ENCODE peak calls at places on chromosomes 5 and 9, in ten cellular contexts. One of them, this sample, is unnamed.

GRCh38 chr5:143205386-143205785 is 198.1 kb downstream of the NR3C1 start:
- DNase-seq in testis: no peak
- DNase-seq in body of pancreas: no peak
- DNase-seq in mammary epithelial cell: peak; percentile 94
- DNase-seq in cardiac muscle cell: peak; percentile 89
- DNase-seq in aorta: peak; percentile 57
- DNase-seq in upper lobe of right lung: no peak
- DNase-seq in colonic mucosa: no peak
- DNase-seq in keratinocyte: peak; percentile 82
- DNase-seq in PC-9: no peak
- DNase-seq in this sample: no peak

GRCh38 chr5:141508808-141509611 is 20.1 kb downstream of the PCDHGC5 start:
- DNase-seq in testis: no peak
- DNase-seq in body of pancreas: peak; percentile 28
- DNase-seq in mammary epithelial cell: peak; percentile 98
- DNase-seq in cardiac muscle cell: peak; percentile 96
- DNase-seq in aorta: peak; percentile 89
- DNase-seq in upper lobe of right lung: no peak
- DNase-seq in colonic mucosa: no peak
- DNase-seq in keratinocyte: no peak
- DNase-seq in PC-9: peak; percentile 17
- DNase-seq in this sample: peak; percentile 74

GRCh38 chr5:56561-57290 is 35.2 kb upstream of the PLEKHG4B start:
- DNase-seq in testis: peak; percentile 41
- DNase-seq in body of pancreas: no peak
- DNase-seq in mammary epithelial cell: peak; percentile 72
- DNase-seq in cardiac muscle cell: peak; percentile 49
- DNase-seq in aorta: no peak
- DNase-seq in upper lobe of right lung: no peak
- DNase-seq in colonic mucosa: no peak
- DNase-seq in keratinocyte: peak; percentile 81
- DNase-seq in PC-9: peak; percentile 57
- DNase-seq in this sample: no peak

GRCh38 chr5:135834639-135835529 is at the start of gene SLC25A48:
- DNase-seq in testis: no peak
- DNase-seq in body of pancreas: peak; percentile 82
- DNase-seq in mammary epithelial cell: peak; percentile 57
- DNase-seq in cardiac muscle cell: peak; percentile 42
- DNase-seq in aorta: no peak
- DNase-seq in upper lobe of right lung: peak; percentile 76
- DNase-seq in colonic mucosa: peak; percentile 86
- DNase-seq in keratinocyte: no peak
- DNase-seq in PC-9: no peak
- DNase-seq in this sample: peak; percentile 83

GRCh38 chr5:149268928-149269557 is 2.6 kb upstream of the AFAP1L1 start:
- DNase-seq in testis: no peak
- DNase-seq in body of pancreas: no peak
- DNase-seq in mammary epithelial cell: peak; percentile 51
- DNase-seq in cardiac muscle cell: peak; percentile 67
- DNase-seq in aorta: no peak
- DNase-seq in upper lobe of right lung: no peak
- DNase-seq in colonic mucosa: no peak
- DNase-seq in keratinocyte: no peak
- DNase-seq in PC-9: no peak
- DNase-seq in this sample: no peak

GRCh38 chr5:98424681-98425454 is 348.6 kb upstream of the RGMB start:
- DNase-seq in testis: no peak
- DNase-seq in body of pancreas: no peak
- DNase-seq in mammary epithelial cell: no peak
- DNase-seq in cardiac muscle cell: no peak
- DNase-seq in aorta: no peak
- DNase-seq in upper lobe of right lung: no peak
- DNase-seq in colonic mucosa: no peak
- DNase-seq in keratinocyte: no peak
- DNase-seq in PC-9: no peak
- DNase-seq in this sample: no peak

GRCh38 chr9:21994526-21994995 is at the start of gene CDKN2B-AS1:
- DNase-seq in testis: peak; percentile 78
- DNase-seq in body of pancreas: no peak
- DNase-seq in mammary epithelial cell: peak; percentile 77
- DNase-seq in cardiac muscle cell: peak; percentile 67
- DNase-seq in aorta: peak; percentile 72
- DNase-seq in upper lobe of right lung: peak; percentile 78
- DNase-seq in colonic mucosa: peak; percentile 66
- DNase-seq in keratinocyte: no peak
- DNase-seq in PC-9: peak; percentile 75
- DNase-seq in this sample: peak; percentile 85

GRCh38 chr5:74173665-74174064 is 466.9 kb downstream of the ENC1 start:
- DNase-seq in testis: no peak
- DNase-seq in body of pancreas: no peak
- DNase-seq in mammary epithelial cell: no peak
- DNase-seq in cardiac muscle cell: no peak
- DNase-seq in aorta: no peak
- DNase-seq in upper lobe of right lung: no peak
- DNase-seq in colonic mucosa: no peak
- DNase-seq in keratinocyte: no peak
- DNase-seq in PC-9: no peak
- DNase-seq in this sample: no peak

GRCh38 chr5:161372682-161373344 is 173.7 kb downstream of the GABRB2 start:
- DNase-seq in testis: no peak
- DNase-seq in body of pancreas: no peak
- DNase-seq in mammary epithelial cell: no peak
- DNase-seq in cardiac muscle cell: no peak
- DNase-seq in aorta: no peak
- DNase-seq in upper lobe of right lung: no peak
- DNase-seq in colonic mucosa: no peak
- DNase-seq in keratinocyte: no peak
- DNase-seq in PC-9: no peak
- DNase-seq in this sample: no peak

GRCh38 chr9:72524820-72525539 is 3.6 kb downstream of the TMC1 start:
- DNase-seq in testis: no peak
- DNase-seq in body of pancreas: peak; percentile 88
- DNase-seq in mammary epithelial cell: peak; percentile 100
- DNase-seq in cardiac muscle cell: peak; percentile 92
- DNase-seq in aorta: no peak
- DNase-seq in upper lobe of right lung: no peak
- DNase-seq in colonic mucosa: peak; percentile 63
- DNase-seq in keratinocyte: peak; percentile 99
- DNase-seq in PC-9: peak; percentile 87
- DNase-seq in this sample: no peak

GRCh38 chr9:75937859-75938258 is 47.4 kb downstream of the PCSK5 start:
- DNase-seq in testis: no peak
- DNase-seq in body of pancreas: no peak
- DNase-seq in mammary epithelial cell: no peak
- DNase-seq in cardiac muscle cell: peak; percentile 68
- DNase-seq in aorta: no peak
- DNase-seq in upper lobe of right lung: no peak
- DNase-seq in colonic mucosa: no peak
- DNase-seq in keratinocyte: no peak
- DNase-seq in PC-9: no peak
- DNase-seq in this sample: no peak

GRCh38 chr9:6525326-6526040 is 112.5 kb downstream of the UHRF2 start:
- DNase-seq in testis: no peak
- DNase-seq in body of pancreas: no peak
- DNase-seq in mammary epithelial cell: no peak
- DNase-seq in cardiac muscle cell: no peak
- DNase-seq in aorta: no peak
- DNase-seq in upper lobe of right lung: no peak
- DNase-seq in colonic mucosa: no peak
- DNase-seq in keratinocyte: no peak
- DNase-seq in PC-9: no peak
- DNase-seq in this sample: no peak

GRCh38 chr5:132023258-132024116 is 12.0 kb upstream of the ACSL6 start:
- DNase-seq in testis: no peak
- DNase-seq in body of pancreas: no peak
- DNase-seq in mammary epithelial cell: no peak
- DNase-seq in cardiac muscle cell: no peak
- DNase-seq in aorta: no peak
- DNase-seq in upper lobe of right lung: no peak
- DNase-seq in colonic mucosa: no peak
- DNase-seq in keratinocyte: no peak
- DNase-seq in PC-9: no peak
- DNase-seq in this sample: no peak

GRCh38 chr5:141525659-141526058 is 36.8 kb downstream of the PCDHGC5 start:
- DNase-seq in testis: no peak
- DNase-seq in body of pancreas: peak; percentile 30
- DNase-seq in mammary epithelial cell: no peak
- DNase-seq in cardiac muscle cell: no peak
- DNase-seq in aorta: no peak
- DNase-seq in upper lobe of right lung: no peak
- DNase-seq in colonic mucosa: peak; percentile 56
- DNase-seq in keratinocyte: no peak
- DNase-seq in PC-9: no peak
- DNase-seq in this sample: no peak

GRCh38 chr5:102753889-102754498 is 1.1 kb upstream of the PAM start:
- DNase-seq in testis: no peak
- DNase-seq in body of pancreas: no peak
- DNase-seq in mammary epithelial cell: no peak
- DNase-seq in cardiac muscle cell: peak; percentile 3
- DNase-seq in aorta: no peak
- DNase-seq in upper lobe of right lung: peak; percentile 51
- DNase-seq in colonic mucosa: peak; percentile 30
- DNase-seq in keratinocyte: no peak
- DNase-seq in PC-9: peak; percentile 4
- DNase-seq in this sample: no peak

GRCh38 chr5:437281-437771 is 5.7 kb upstream of the EXOC3 start:
- DNase-seq in testis: no peak
- DNase-seq in body of pancreas: no peak
- DNase-seq in mammary epithelial cell: no peak
- DNase-seq in cardiac muscle cell: no peak
- DNase-seq in aorta: peak; percentile 38
- DNase-seq in upper lobe of right lung: peak; percentile 52
- DNase-seq in colonic mucosa: no peak
- DNase-seq in keratinocyte: no peak
- DNase-seq in PC-9: no peak
- DNase-seq in this sample: no peak

GRCh38 chr9:78438765-78439164 is 141.8 kb downstream of the PSAT1 start:
- DNase-seq in testis: no peak
- DNase-seq in body of pancreas: no peak
- DNase-seq in mammary epithelial cell: no peak
- DNase-seq in cardiac muscle cell: no peak
- DNase-seq in aorta: no peak
- DNase-seq in upper lobe of right lung: no peak
- DNase-seq in colonic mucosa: no peak
- DNase-seq in keratinocyte: no peak
- DNase-seq in PC-9: no peak
- DNase-seq in this sample: no peak
- H3K27ac ChIP-seq in testis: no peak overlapping the region
- H3K27ac ChIP-seq in body of pancreas: no peak overlapping the region
- H3K27ac ChIP-seq in mammary epithelial cell: no peak overlapping the region
- H3K27ac ChIP-seq in cardiac muscle cell: no peak overlapping the region
- H3K27ac ChIP-seq in aorta: no peak overlapping the region
- H3K27ac ChIP-seq in upper lobe of right lung: no peak overlapping the region
- H3K27ac ChIP-seq in colonic mucosa: no peak overlapping the region
- H3K27ac ChIP-seq in keratinocyte: no peak overlapping the region
- H3K27ac ChIP-seq in PC-9: no peak overlapping the region
- H3K27ac ChIP-seq in this sample: no peak overlapping the region

DNA sequence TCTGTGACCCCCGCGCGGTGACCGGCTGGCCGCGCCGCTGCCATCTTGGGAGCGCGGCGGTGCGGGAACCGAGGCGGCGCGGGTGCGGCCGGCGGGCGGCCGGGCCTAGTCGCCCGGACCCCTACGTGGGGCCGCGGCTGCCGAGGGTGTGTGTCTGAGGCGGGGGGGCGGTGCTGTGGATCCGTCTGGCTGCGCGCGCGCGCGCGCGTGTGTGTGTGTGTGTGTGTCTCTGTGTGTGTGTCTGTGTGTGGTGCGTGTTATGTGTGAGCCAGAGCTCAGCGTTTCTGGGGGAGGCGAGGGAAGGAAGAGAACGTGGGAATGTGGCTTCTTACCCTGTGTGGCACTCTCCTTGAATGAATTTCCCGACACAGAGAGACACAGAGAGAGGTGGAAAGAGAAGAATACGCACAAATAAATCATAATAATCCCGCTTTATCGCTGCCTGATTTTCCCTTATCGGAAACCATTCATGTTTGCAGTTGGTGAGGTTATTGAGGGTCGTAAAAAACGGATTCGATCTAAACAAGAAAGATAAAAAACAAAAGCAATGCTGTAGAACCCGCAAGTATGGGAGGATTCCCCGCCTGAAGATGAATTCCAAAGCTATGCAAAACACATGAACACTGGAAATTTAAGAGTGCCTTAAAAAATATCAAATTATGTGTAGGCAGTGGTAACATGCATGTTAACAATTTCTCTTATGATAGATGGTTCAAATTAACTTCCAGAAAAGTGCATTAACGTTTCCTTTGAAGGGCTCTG is 5.7 kb downstream of the NR2F1 start:
- DNase-seq in testis: no peak
- DNase-seq in body of pancreas: no peak
- DNase-seq in mammary epithelial cell: no peak
- DNase-seq in cardiac muscle cell: peak; percentile 48
- DNase-seq in aorta: no peak
- DNase-seq in upper lobe of right lung: no peak
- DNase-seq in colonic mucosa: no peak
- DNase-seq in keratinocyte: no peak
- DNase-seq in PC-9: no peak
- DNase-seq in this sample: no peak
- H3K4me3 ChIP-seq in testis: no peak overlapping the region
- H3K4me3 ChIP-seq in body of pancreas: no peak overlapping the region
- H3K4me3 ChIP-seq in mammary epithelial cell: no peak overlapping the region
- H3K4me3 ChIP-seq in cardiac muscle cell: no peak overlapping the region
- H3K4me3 ChIP-seq in aorta: no peak overlapping the region
- H3K4me3 ChIP-seq in upper lobe of right lung: peak overlapping the region; percentile 39
- H3K4me3 ChIP-seq in colonic mucosa: no peak overlapping the region
- H3K4me3 ChIP-seq in keratinocyte: no peak overlapping the region
- H3K4me3 ChIP-seq in PC-9: no peak overlapping the region
- H3K4me3 ChIP-seq in this sample: no peak overlapping the region

GRCh38 chr5:4275232-4275631 is 679.6 kb downstream of the IRX1 start:
- DNase-seq in testis: no peak
- DNase-seq in body of pancreas: no peak
- DNase-seq in mammary epithelial cell: no peak
- DNase-seq in cardiac muscle cell: no peak
- DNase-seq in aorta: no peak
- DNase-seq in upper lobe of right lung: no peak
- DNase-seq in colonic mucosa: no peak
- DNase-seq in keratinocyte: no peak
- DNase-seq in PC-9: no peak
- DNase-seq in this sample: no peak
- H3K9me3 ChIP-seq in testis: no peaks in the 10 kb centered on the region
- H3K9me3 ChIP-seq in body of pancreas: no peaks in the 10 kb centered on the region
- H3K9me3 ChIP-seq in mammary epithelial cell: peaks cover 4% of the 10 kb centered on the region
- H3K9me3 ChIP-seq in cardiac muscle cell: no peaks in the 10 kb centered on the region
- H3K9me3 ChIP-seq in aorta: peaks cover 5% of the 10 kb centered on the region
- H3K9me3 ChIP-seq in upper lobe of right lung: peaks cover 7% of the 10 kb centered on the region
- H3K9me3 ChIP-seq in colonic mucosa: no peaks in the 10 kb centered on the region
- H3K9me3 ChIP-seq in keratinocyte: no peaks in the 10 kb centered on the region
- H3K9me3 ChIP-seq in PC-9: no peaks in the 10 kb centered on the region
- H3K9me3 ChIP-seq in this sample: peaks cover 20% of the 10 kb centered on the region

DNA sequence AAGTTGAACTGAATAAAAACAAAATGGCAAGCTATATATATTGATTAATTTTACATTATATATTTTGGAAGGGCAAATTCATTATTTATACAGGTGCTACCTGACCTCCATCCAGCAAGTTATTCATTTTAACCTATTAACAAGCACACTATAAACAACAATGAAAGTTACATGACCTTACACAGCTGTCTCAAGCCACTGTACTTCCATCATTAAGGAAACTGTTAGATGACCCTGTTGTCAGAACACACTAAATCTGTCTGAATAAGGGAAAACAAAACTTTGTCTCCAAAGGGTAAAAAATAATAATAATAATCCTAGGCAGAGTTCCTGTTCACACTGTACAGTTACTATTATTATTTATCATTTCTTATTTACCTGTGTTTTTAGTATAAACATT is 44.0 kb downstream of the NFIB start:
- DNase-seq in testis: no peak
- DNase-seq in body of pancreas: no peak
- DNase-seq in mammary epithelial cell: no peak
- DNase-seq in cardiac muscle cell: no peak
- DNase-seq in aorta: no peak
- DNase-seq in upper lobe of right lung: no peak
- DNase-seq in colonic mucosa: no peak
- DNase-seq in keratinocyte: no peak
- DNase-seq in PC-9: no peak
- DNase-seq in this sample: no peak
- H3K27ac ChIP-seq in testis: no peak overlapping the region
- H3K27ac ChIP-seq in body of pancreas: no peak overlapping the region
- H3K27ac ChIP-seq in mammary epithelial cell: no peak overlapping the region
- H3K27ac ChIP-seq in cardiac muscle cell: no peak overlapping the region
- H3K27ac ChIP-seq in aorta: no peak overlapping the region
- H3K27ac ChIP-seq in upper lobe of right lung: no peak overlapping the region
- H3K27ac ChIP-seq in colonic mucosa: no peak overlapping the region
- H3K27ac ChIP-seq in keratinocyte: no peak overlapping the region
- H3K27ac ChIP-seq in PC-9: no peak overlapping the region
- H3K27ac ChIP-seq in this sample: no peak overlapping the region

This sample was measured in WERI-Rb-1.